ENCODE peak calls at places on chromosomes 3 and 15, in seven cellular contexts. A is coronary artery, P is HCEC 1CT, C is A673, B is dermis microvascular lymphatic vessel endothelial cell, E is Right ventricle myocardium superior, L is tibial artery. Y is an unnamed sample.

GRCh38 chr3:835096-835495 is 257.7 kb upstream of the CNTN6 start:
- DNase-seq in C (no peak), B (no peak), A (no peak), L (no peak), P (no peak), E (no peak), Y (no peak)

GRCh38 chr3:55191911-55192787 is 264.3 kb upstream of the LRTM1 start:
- DNase-seq in L (no peak), P (peak; percentile 98), C (no peak), B (no peak), A (no peak), E (no peak), Y (no peak)

GRCh38 chr3:47014036-47014435 is 34.6 kb downstream of the NBEAL2 start:
- DNase-seq in A (no peak), C (no peak), L (no peak), E (no peak), P (no peak), B (no peak), Y (no peak)

GRCh38 chr15:88610756-88611231 is 10.3 kb upstream of the AEN start:
- DNase-seq in L (no peak), E (no peak), A (no peak), P (no peak), C (peak; percentile 70), B (no peak), Y (peak; percentile 96)

GRCh38 chr15:74050127-74050526 is 32.2 kb downstream of the GOLGA6A start:
- DNase-seq in L (no peak), B (no peak), E (no peak), A (no peak), P (no peak), C (peak; percentile 44), Y (no peak)

GRCh38 chr3:42019144-42019952 is 57.4 kb upstream of the ULK4 start:
- DNase-seq in C (no peak), P (no peak), B (no peak), E (no peak), L (no peak), A (no peak), Y (no peak)

GRCh38 chr3:50201573-50202315 is 3.3 kb upstream of the SLC38A3 start:
- DNase-seq in B (no peak), C (no peak), E (no peak), A (no peak), P (no peak), L (no peak), Y (no peak)

GRCh38 chr3:179897241-179897640 is 139.5 kb downstream of the PEX5L start:
- DNase-seq in L (no peak), E (no peak), C (no peak), P (no peak), B (no peak), A (no peak), Y (no peak)

GRCh38 chr3:69012111-69012835 is 1.2 kb downstream of the EOGT start:
- DNase-seq in P (peak; percentile 37), C (no peak), E (peak; percentile 66), L (peak; percentile 50), B (no peak), A (peak; percentile 81), Y (no peak)

GRCh38 chr3:42701371-42702065 is 1.1 kb downstream of the HHATL start:
- DNase-seq in B (no peak), E (peak; percentile 89), A (peak; percentile 71), P (peak; percentile 29), C (no peak), L (peak; percentile 35), Y (peak; percentile 61)

GRCh38 chr15:53830707-53831386 is 71.4 kb upstream of the WDR72 start:
- DNase-seq in A (no peak), E (no peak), P (no peak), B (no peak), C (no peak), L (no peak), Y (no peak)

Y was measured in KBM-7.